ENCODE peak calls at places on chromosome 17, in nine cellular contexts. One of them, this sample, is unnamed.

GRCh38 chr17:77535435-77535834 is 394.7 kb downstream of the SEC14L1 start:
- DNase-seq in Calu3: no peak
- DNase-seq in activated CD4-positive, alpha-beta T cell treated with anti-CD3 and anti-CD28 coated beads, Interleukin-2, amount 10 ng/mL, durations not matched to agents 7 days and 5 days: no peak
- DNase-seq in stimulated activated CD4-positive, alpha-beta T cell treated with anti-CD3 and anti-CD28 coated beads, Interleukin-1b, Interleukin-23, amount 100 ng/mL, for 24 hours: no peak
- DNase-seq in left cardiac atrium: peak; percentile 63
- DNase-seq in neural crest cell: no peak
- DNase-seq in AG08395: no peak
- DNase-seq in NCI-H460: no peak
- DNase-seq in anterior cingulate cortex: no peak
- DNase-seq in this sample: no peak

GRCh38 chr17:37168731-37169353 is 206.9 kb upstream of the C17orf78 start:
- DNase-seq in AG08395: no peak
- DNase-seq in activated CD4-positive, alpha-beta T cell treated with anti-CD3 and anti-CD28 coated beads, Interleukin-2, amount 10 ng/mL, durations not matched to agents 7 days and 5 days: no peak
- DNase-seq in NCI-H460: no peak
- DNase-seq in stimulated activated CD4-positive, alpha-beta T cell treated with anti-CD3 and anti-CD28 coated beads, Interleukin-1b, Interleukin-23, amount 100 ng/mL, for 24 hours: no peak
- DNase-seq in Calu3: no peak
- DNase-seq in neural crest cell: no peak
- DNase-seq in left cardiac atrium: no peak
- DNase-seq in anterior cingulate cortex: no peak
- DNase-seq in this sample: no peak

GRCh38 chr17:78883533-78884131 is 19.4 kb downstream of the CEP295NL start:
- DNase-seq in neural crest cell: peak; percentile 62
- DNase-seq in activated CD4-positive, alpha-beta T cell treated with anti-CD3 and anti-CD28 coated beads, Interleukin-2, amount 10 ng/mL, durations not matched to agents 7 days and 5 days: no peak
- DNase-seq in left cardiac atrium: peak; percentile 84
- DNase-seq in NCI-H460: peak; percentile 57
- DNase-seq in stimulated activated CD4-positive, alpha-beta T cell treated with anti-CD3 and anti-CD28 coated beads, Interleukin-1b, Interleukin-23, amount 100 ng/mL, for 24 hours: no peak
- DNase-seq in anterior cingulate cortex: peak; percentile 63
- DNase-seq in Calu3: peak; percentile 83
- DNase-seq in AG08395: peak; percentile 95
- DNase-seq in this sample: no peak

GRCh38 chr17:42512246-42512645 is 23.8 kb upstream of the NAGLU start:
- DNase-seq in anterior cingulate cortex: no peak
- DNase-seq in neural crest cell: no peak
- DNase-seq in Calu3: no peak
- DNase-seq in AG08395: no peak
- DNase-seq in activated CD4-positive, alpha-beta T cell treated with anti-CD3 and anti-CD28 coated beads, Interleukin-2, amount 10 ng/mL, durations not matched to agents 7 days and 5 days: no peak
- DNase-seq in left cardiac atrium: no peak
- DNase-seq in NCI-H460: no peak
- DNase-seq in stimulated activated CD4-positive, alpha-beta T cell treated with anti-CD3 and anti-CD28 coated beads, Interleukin-1b, Interleukin-23, amount 100 ng/mL, for 24 hours: no peak
- DNase-seq in this sample: no peak

GRCh38 chr17:78665952-78666920 is 89.0 kb upstream of the DNAH17 start:
- DNase-seq in neural crest cell: no peak
- DNase-seq in left cardiac atrium: peak; percentile 82
- DNase-seq in Calu3: peak; percentile 29
- DNase-seq in stimulated activated CD4-positive, alpha-beta T cell treated with anti-CD3 and anti-CD28 coated beads, Interleukin-1b, Interleukin-23, amount 100 ng/mL, for 24 hours: no peak
- DNase-seq in AG08395: peak; percentile 35
- DNase-seq in anterior cingulate cortex: no peak
- DNase-seq in NCI-H460: no peak
- DNase-seq in activated CD4-positive, alpha-beta T cell treated with anti-CD3 and anti-CD28 coated beads, Interleukin-2, amount 10 ng/mL, durations not matched to agents 7 days and 5 days: peak; percentile 69
- DNase-seq in this sample: no peak

GRCh38 chr17:48544356-48545021 is 420 bp downstream of the HOXB2 start:
- DNase-seq in activated CD4-positive, alpha-beta T cell treated with anti-CD3 and anti-CD28 coated beads, Interleukin-2, amount 10 ng/mL, durations not matched to agents 7 days and 5 days: peak; percentile 12
- DNase-seq in anterior cingulate cortex: no peak
- DNase-seq in neural crest cell: peak; percentile 54
- DNase-seq in stimulated activated CD4-positive, alpha-beta T cell treated with anti-CD3 and anti-CD28 coated beads, Interleukin-1b, Interleukin-23, amount 100 ng/mL, for 24 hours: no peak
- DNase-seq in NCI-H460: no peak
- DNase-seq in left cardiac atrium: peak; percentile 86
- DNase-seq in Calu3: peak; percentile 70
- DNase-seq in AG08395: peak; percentile 78
- DNase-seq in this sample: no peak

GRCh38 chr17:42596386-42596785 is 12.8 kb downstream of the RETREG3 start:
- DNase-seq in NCI-H460: no peak
- DNase-seq in activated CD4-positive, alpha-beta T cell treated with anti-CD3 and anti-CD28 coated beads, Interleukin-2, amount 10 ng/mL, durations not matched to agents 7 days and 5 days: no peak
- DNase-seq in AG08395: no peak
- DNase-seq in anterior cingulate cortex: no peak
- DNase-seq in stimulated activated CD4-positive, alpha-beta T cell treated with anti-CD3 and anti-CD28 coated beads, Interleukin-1b, Interleukin-23, amount 100 ng/mL, for 24 hours: no peak
- DNase-seq in neural crest cell: no peak
- DNase-seq in left cardiac atrium: no peak
- DNase-seq in Calu3: no peak
- DNase-seq in this sample: no peak

GRCh38 chr17:39950871-39951348 is 11.9 kb upstream of the GSDMA start:
- DNase-seq in stimulated activated CD4-positive, alpha-beta T cell treated with anti-CD3 and anti-CD28 coated beads, Interleukin-1b, Interleukin-23, amount 100 ng/mL, for 24 hours: no peak
- DNase-seq in activated CD4-positive, alpha-beta T cell treated with anti-CD3 and anti-CD28 coated beads, Interleukin-2, amount 10 ng/mL, durations not matched to agents 7 days and 5 days: no peak
- DNase-seq in NCI-H460: no peak
- DNase-seq in Calu3: peak; percentile 84
- DNase-seq in neural crest cell: no peak
- DNase-seq in AG08395: no peak
- DNase-seq in left cardiac atrium: peak; percentile 29
- DNase-seq in anterior cingulate cortex: no peak
- DNase-seq in this sample: no peak

GRCh38 chr17:48814504-48814903 is 2.5 kb downstream of the TTLL6 start:
- DNase-seq in neural crest cell: peak; percentile 45
- DNase-seq in activated CD4-positive, alpha-beta T cell treated with anti-CD3 and anti-CD28 coated beads, Interleukin-2, amount 10 ng/mL, durations not matched to agents 7 days and 5 days: peak; percentile 72
- DNase-seq in left cardiac atrium: peak; percentile 55
- DNase-seq in stimulated activated CD4-positive, alpha-beta T cell treated with anti-CD3 and anti-CD28 coated beads, Interleukin-1b, Interleukin-23, amount 100 ng/mL, for 24 hours: peak; percentile 33
- DNase-seq in anterior cingulate cortex: no peak
- DNase-seq in Calu3: peak; percentile 81
- DNase-seq in AG08395: peak; percentile 77
- DNase-seq in NCI-H460: peak; percentile 56
- DNase-seq in this sample: no peak

GRCh38 chr17:72614871-72615626 is 477.4 kb downstream of the SLC39A11 start:
- DNase-seq in neural crest cell: peak; percentile 55
- DNase-seq in stimulated activated CD4-positive, alpha-beta T cell treated with anti-CD3 and anti-CD28 coated beads, Interleukin-1b, Interleukin-23, amount 100 ng/mL, for 24 hours: no peak
- DNase-seq in AG08395: peak; percentile 69
- DNase-seq in activated CD4-positive, alpha-beta T cell treated with anti-CD3 and anti-CD28 coated beads, Interleukin-2, amount 10 ng/mL, durations not matched to agents 7 days and 5 days: no peak
- DNase-seq in NCI-H460: no peak
- DNase-seq in Calu3: peak; percentile 94
- DNase-seq in left cardiac atrium: peak; percentile 33
- DNase-seq in anterior cingulate cortex: no peak
- DNase-seq in this sample: no peak

GRCh38 chr17:11948791-11949190 is 48.5 kb downstream of the ZNF18 start:
- DNase-seq in AG08395: peak; percentile 66
- DNase-seq in stimulated activated CD4-positive, alpha-beta T cell treated with anti-CD3 and anti-CD28 coated beads, Interleukin-1b, Interleukin-23, amount 100 ng/mL, for 24 hours: no peak
- DNase-seq in NCI-H460: no peak
- DNase-seq in activated CD4-positive, alpha-beta T cell treated with anti-CD3 and anti-CD28 coated beads, Interleukin-2, amount 10 ng/mL, durations not matched to agents 7 days and 5 days: no peak
- DNase-seq in left cardiac atrium: peak; percentile 39
- DNase-seq in anterior cingulate cortex: no peak
- DNase-seq in neural crest cell: no peak
- DNase-seq in Calu3: no peak
- DNase-seq in this sample: no peak

This sample was measured in iPS DF 19.7.